ENCODE peak calls at places on chromosome 7, in six cellular contexts. C is AG04450; X is CD4-positive, alpha-beta memory T cell; B is body of pancreas; K is effector memory CD4-positive, alpha-beta T cell; A is A549. O is an unnamed sample.

GRCh38 chr7:129390314-129390713 is 43.9 kb upstream of the STRIP2 start:
- DNase-seq in K (no peak), B (no peak), A (no peak), C (no peak), X (no peak), O (no peak)

GRCh38 chr7:128672927-128673517 is 930 bp downstream of the GARIN1A start:
- DNase-seq in C (no peak), X (no peak), K (no peak), B (peak), A (peak), O (no peak)

GRCh38 chr7:96322847-96323461 is 1.1 kb upstream of the SLC25A13 start:
- DNase-seq in A (no peak), X (no peak), K (no peak), B (no peak), C (no peak), O (no peak)

GRCh38 chr7:101308245-101309085 is 13.1 kb downstream of the IFT22 start:
- DNase-seq in K (no peak), X (peak), B (peak), C (no peak), A (peak), O (no peak)

GRCh38 chr7:5624386-5625365 is 156.8 kb downstream of the RNF216 start:
- DNase-seq in B (no peak), C (no peak), X (no peak), K (no peak), A (no peak), O (no peak)

GRCh38 chr7:36979810-36980248 is 255.5 kb upstream of the AOAH start:
- DNase-seq in A (no peak), B (peak), C (no peak), X (no peak), K (no peak), O (no peak)

GRCh38 chr7:30308392-30308791 is 24.0 kb downstream of the ZNRF2 start:
- DNase-seq in X (no peak), K (no peak), B (no peak), C (no peak), A (peak), O (no peak)

GRCh38 chr7:100673942-100674431 is 447 bp downstream of the GNB2 start:
- DNase-seq in X (no peak), K (no peak), C (no peak), A (no peak), B (peak), O (no peak)

GRCh38 chr7:150317748-150318444 is 5.3 kb upstream of the LRRC61 start:
- DNase-seq in X (no peak), A (no peak), B (no peak), K (no peak), C (no peak), O (no peak)

GRCh38 chr7:138036135-138036534 is 34.2 kb upstream of the CREB3L2 start:
- DNase-seq in C (no peak), X (no peak), B (no peak), A (no peak), K (no peak), O (no peak)

GRCh38 chr7:40572810-40573470 is 438.1 kb downstream of the SUGCT start:
- DNase-seq in B (no peak), X (no peak), A (no peak), C (peak), K (no peak), O (no peak)

GRCh38 chr7:139773372-139773771 is 4.4 kb downstream of the HIPK2 start:
- DNase-seq in B (no peak), K (no peak), X (no peak), A (no peak), C (no peak), O (no peak)

GRCh38 chr7:144470052-144470451 is 66.6 kb upstream of the NOBOX start:
- DNase-seq in B (no peak), K (no peak), A (no peak), X (no peak), C (no peak), O (no peak)

GRCh38 chr7:107059468-107059867 is 15.0 kb downstream of the PRKAR2B start:
- DNase-seq in K (no peak), B (no peak), X (no peak), C (no peak), A (no peak), O (no peak)

GRCh38 chr7:780516-780915 is 51.8 kb upstream of the SUN1 start:
- DNase-seq in K (no peak), C (no peak), X (no peak), B (no peak), A (no peak), O (no peak)

GRCh38 chr7:100008525-100008924 is 6.9 kb upstream of the ZKSCAN1 start:
- DNase-seq in X (no peak), C (no peak), A (no peak), K (no peak), B (peak), O (no peak)

GRCh38 chr7:41832936-41833335 is 130.0 kb upstream of the INHBA start:
- DNase-seq in A (no peak), K (no peak), X (no peak), B (no peak), C (no peak), O (no peak)

GRCh38 chr7:129376076-129376777 is 58.0 kb upstream of the STRIP2 start:
- DNase-seq in X (peak), K (no peak), A (peak), B (peak), C (no peak), O (no peak)

GRCh38 chr7:27605689-27606269 is 56.9 kb downstream of the HIBADH start:
- DNase-seq in K (no peak), B (peak), A (peak), C (no peak), X (no peak), O (no peak)

GRCh38 chr7:22082886-22083710 is 137.4 kb upstream of the CDCA7L start:
- DNase-seq in X (peak), B (peak), K (peak), C (peak), A (peak), O (peak)

GRCh38 chr7:45057853-45058252 is 30.9 kb downstream of the NACAD start:
- DNase-seq in X (no peak), C (no peak), K (no peak), A (no peak), B (no peak), O (no peak)

GRCh38 chr7:130942211-130942964 is 208.4 kb upstream of the KLF14 start:
- DNase-seq in C (no peak), X (no peak), A (peak), K (peak), B (peak), O (no peak)

GRCh38 chr7:47709451-47709850 is 127.5 kb upstream of the TNS3 start:
- DNase-seq in A (no peak), K (no peak), C (no peak), X (no peak), B (no peak), O (no peak)

GRCh38 chr7:77346441-77346840 is 69.7 kb downstream of the GSAP start:
- DNase-seq in K (no peak), C (no peak), X (no peak), B (no peak), A (no peak), O (no peak)

GRCh38 chr7:117970806-117971205 is 97.6 kb upstream of the CTTNBP2 start:
- DNase-seq in K (no peak), A (no peak), B (no peak), X (no peak), C (no peak), O (no peak)

GRCh38 chr7:157412021-157412443 is 75.2 kb downstream of the DNAJB6 start:
- DNase-seq in A (no peak), X (no peak), B (no peak), K (peak), C (peak), O (no peak)

GRCh38 chr7:9939171-9939570 is 1034.5 kb upstream of the PHF14 start:
- DNase-seq in B (no peak), K (no peak), X (no peak), C (no peak), A (no peak), O (no peak)

GRCh38 chr7:41702635-41703371 is at the start of gene INHBA:
- DNase-seq in B (no peak), A (peak), K (no peak), X (no peak), C (peak), O (no peak)

GRCh38 chr7:108299251-108300014 is 156.8 kb downstream of the NRCAM start:
- DNase-seq in B (no peak), A (peak), C (no peak), X (no peak), K (no peak), O (no peak)

GRCh38 chr7:95871078-95871848 is 98.9 kb downstream of the DYNC1I1 start:
- DNase-seq in A (peak), K (no peak), X (no peak), C (peak), B (peak), O (peak)

GRCh38 chr7:116215550-116215949 is 5.2 kb downstream of the TES start:
- DNase-seq in K (no peak), X (no peak), B (no peak), A (no peak), C (no peak), O (no peak)

GRCh38 chr7:155953501-155953778 is 141.2 kb upstream of the SHH start:
- DNase-seq in K (no peak), A (no peak), B (no peak), C (no peak), X (no peak), O (no peak)

GRCh38 chr7:155948423-155948822 is 136.2 kb upstream of the SHH start:
- DNase-seq in X (no peak), B (no peak), A (no peak), C (no peak), K (no peak), O (no peak)

GRCh38 chr7:155948845-155949244 is 136.6 kb upstream of the SHH start:
- DNase-seq in B (no peak), A (no peak), C (no peak), X (no peak), K (no peak), O (no peak)

GRCh38 chr7:155951554-155952158 is 139.4 kb upstream of the SHH start:
- DNase-seq in B (peak), K (no peak), X (no peak), C (peak), A (peak), O (no peak)

GRCh38 chr7:155950898-155951553 is 138.8 kb upstream of the SHH start:
- DNase-seq in X (no peak), A (no peak), B (no peak), K (no peak), C (no peak), O (no peak)
- H3K27ac ChIP-seq in X (no peak), A (peak), B (no peak), K (no peak), C (peak), O (no peak)

GRCh38 chr7:148330822-148331221 is 259.7 kb upstream of the C7orf33 start:
- DNase-seq in B (no peak), A (no peak), C (no peak), K (no peak), X (no peak), O (no peak)

GRCh38 chr7:148332787-148333186 is 257.8 kb upstream of the C7orf33 start:
- DNase-seq in C (no peak), X (no peak), B (no peak), K (no peak), A (no peak), O (no peak)

GRCh38 chr7:148334441-148334956 is 256.1 kb upstream of the C7orf33 start:
- DNase-seq in C (no peak), X (no peak), A (no peak), K (no peak), B (no peak), O (no peak)

GRCh38 chr7:148330124-148330818 is 260.3 kb upstream of the C7orf33 start:
- DNase-seq in K (no peak), B (no peak), A (no peak), X (no peak), C (no peak), O (no peak)

DNA sequence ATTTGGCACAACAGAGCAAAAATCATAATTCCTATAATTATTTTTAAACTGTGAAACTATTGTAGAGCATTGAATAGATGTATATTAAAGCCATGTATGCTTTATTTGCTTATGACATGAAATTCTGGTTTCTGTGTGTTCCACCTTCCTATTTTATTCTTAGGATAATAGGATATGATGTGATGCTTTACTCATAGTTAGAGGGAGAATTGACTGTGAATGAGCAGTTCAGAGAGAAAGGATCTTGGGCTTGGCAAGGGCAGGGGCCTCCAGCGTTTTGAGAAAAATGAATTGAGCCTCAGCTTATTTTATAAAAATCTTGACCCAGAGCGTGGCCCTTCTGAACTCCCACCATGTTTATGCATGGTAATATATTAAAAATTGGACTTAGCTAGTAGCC is 258.4 kb upstream of the C7orf33 start:
- DNase-seq in K (no peak), B (no peak), C (no peak), X (no peak), A (no peak), O (no peak)
- H3K27ac ChIP-seq in K (no peak), B (no peak), C (no peak), X (no peak), A (no peak), O (no peak)

GRCh38 chr7:65269150-65269856 is 104.4 kb upstream of the ZNF92 start:
- DNase-seq in A (peak), B (peak), C (peak), K (no peak), X (no peak), O (peak)
- H3K27ac ChIP-seq in A (peak), B (no peak), C (no peak), K (no peak), X (no peak), O (no peak)

DNA sequence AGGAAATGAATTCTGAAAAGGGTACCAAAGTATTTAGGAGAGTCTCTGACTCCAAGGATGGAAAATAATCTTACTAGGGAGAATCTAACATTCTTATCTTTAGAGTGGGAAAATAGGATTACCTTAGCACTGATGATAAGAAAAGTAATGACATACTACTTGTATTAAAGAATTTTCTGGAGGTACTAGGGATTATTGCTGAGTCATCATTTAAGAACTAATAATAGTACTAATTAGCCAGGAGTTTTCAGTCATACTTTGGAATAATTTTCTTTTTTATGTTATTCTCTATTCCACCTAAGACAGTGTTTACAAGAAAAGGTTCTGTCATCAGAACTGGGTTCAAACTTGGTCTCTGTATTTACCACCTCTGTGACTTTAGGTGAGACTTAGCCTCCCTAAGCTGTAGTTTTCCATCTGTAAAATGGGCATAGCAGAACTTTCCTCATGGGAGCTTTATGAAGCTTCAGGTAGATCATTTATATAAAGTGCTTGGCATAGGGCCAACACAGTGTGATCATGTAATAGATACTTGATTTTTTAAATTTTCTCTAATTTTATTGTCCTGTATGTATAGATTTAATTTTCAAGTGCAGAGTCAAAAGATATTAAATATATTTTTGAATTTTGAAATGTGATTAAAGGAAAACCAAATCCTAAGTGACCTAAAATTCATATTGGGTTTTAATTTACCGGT is 20.4 kb downstream of the ITGB8 start:
- DNase-seq in C (no peak), K (no peak), A (no peak), B (no peak), X (no peak), O (no peak)
- H3K27ac ChIP-seq in C (no peak), K (no peak), A (peak), B (peak), X (no peak), O (peak)

GRCh38 chr7:28787116-28787515 is 171.0 kb downstream of the TRIL start:
- DNase-seq in C (no peak), K (no peak), X (no peak), B (no peak), A (no peak), O (no peak)

GRCh38 chr7:28779929-28780328 is 178.2 kb downstream of the TRIL start:
- DNase-seq in C (no peak), X (no peak), B (no peak), A (no peak), K (no peak), O (no peak)

GRCh38 chr7:28782362-28782761 is 175.8 kb downstream of the TRIL start:
- DNase-seq in A (no peak), B (no peak), C (no peak), X (no peak), K (no peak), O (no peak)

GRCh38 chr7:28785002-28785995 is 172.8 kb downstream of the TRIL start:
- DNase-seq in A (no peak), X (no peak), K (no peak), C (no peak), B (no peak), O (no peak)

GRCh38 chr7:28784166-28784870 is 173.8 kb downstream of the TRIL start:
- DNase-seq in X (no peak), A (no peak), B (no peak), C (no peak), K (no peak), O (no peak)
- H3K27ac ChIP-seq in X (no peak), A (no peak), B (no peak), C (no peak), K (no peak), O (peak)

GRCh38 chr7:141431143-141431479 is 120.1 kb upstream of the AGK start:
- DNase-seq in B (no peak), X (no peak), K (no peak), C (no peak), A (no peak), O (no peak)
- H3K27ac ChIP-seq in B (no peak), X (no peak), K (no peak), C (no peak), A (no peak), O (peak)

GRCh38 chr7:148975896-148976295 is 52.4 kb downstream of the PDIA4 start:
- DNase-seq in K (no peak), C (no peak), A (no peak), X (no peak), B (no peak), O (no peak)

GRCh38 chr7:148982596-148983219 is 45.6 kb downstream of the PDIA4 start:
- DNase-seq in B (peak), A (peak), X (no peak), C (no peak), K (no peak), O (no peak)

GRCh38 chr7:148983220-148984146 is 44.8 kb downstream of the PDIA4 start:
- DNase-seq in B (peak), C (peak), K (peak), A (peak), X (peak), O (peak)

GRCh38 chr7:148978091-148978490 is 50.2 kb downstream of the PDIA4 start:
- DNase-seq in C (no peak), A (no peak), B (no peak), X (no peak), K (no peak), O (no peak)

GRCh38 chr7:148979827-148980226 is 48.5 kb downstream of the PDIA4 start:
- DNase-seq in X (peak), A (no peak), B (no peak), C (no peak), K (no peak), O (no peak)
- H3K27ac ChIP-seq in X (no peak), A (no peak), B (no peak), C (no peak), K (no peak), O (no peak)

GRCh38 chr7:135714534-135715009 is 13.4 kb downstream of the SLC13A4 start:
- DNase-seq in K (no peak), B (no peak), A (peak), C (peak), X (no peak), O (no peak)

GRCh38 chr7:135716677-135717238 is 11.2 kb downstream of the SLC13A4 start:
- DNase-seq in X (no peak), B (no peak), A (peak), C (peak), K (no peak), O (no peak)

GRCh38 chr7:135713836-135714470 is 14.0 kb downstream of the SLC13A4 start:
- DNase-seq in A (no peak), X (no peak), B (no peak), C (no peak), K (no peak), O (no peak)

GRCh38 chr7:135715055-135715522 is 12.9 kb downstream of the SLC13A4 start:
- DNase-seq in B (no peak), X (no peak), K (no peak), A (no peak), C (no peak), O (no peak)

GRCh38 chr7:135715673-135716072 is 12.3 kb downstream of the SLC13A4 start:
- DNase-seq in C (no peak), A (no peak), B (no peak), X (no peak), K (no peak), O (no peak)
- H3K27ac ChIP-seq in C (no peak), A (no peak), B (no peak), X (no peak), K (no peak), O (no peak)